ENCODE peak calls at places on chromosomes 5 and 9, in six cellular contexts. C is Right ventricle myocardium superior; Q is mucosa of gallbladder; Y is DMS153; V is adrenal gland; W is central memory CD4-positive, alpha-beta T cell. M is an unnamed sample.

GRCh38 chr5:124172389-124173003 is 573.9 kb downstream of the ZNF608 start:
- DNase-seq in C (no peak), Q (no peak), Y (no peak), V (no peak), W (no peak), M (no peak)

GRCh38 chr5:17314907-17315471 is 97.6 kb downstream of the BASP1 start:
- DNase-seq in C (no peak), Q (no peak), Y (peak), V (no peak), W (no peak), M (no peak)

GRCh38 chr5:59171131-59171530 is 588.3 kb downstream of the RAB3C start:
- DNase-seq in C (no peak), Q (no peak), Y (no peak), V (no peak), W (no peak), M (no peak)

GRCh38 chr9:136713555-136713949 is 1.2 kb downstream of the DIPK1B start:
- DNase-seq in C (no peak), Q (no peak), Y (no peak), V (no peak), W (no peak), M (no peak)

GRCh38 chr5:12467799-12468198 is 563.6 kb upstream of the CTNND2 start:
- DNase-seq in C (no peak), Q (no peak), Y (no peak), V (no peak), W (no peak), M (no peak)

GRCh38 chr9:17742065-17742464 is 163.2 kb downstream of the SH3GL2 start:
- DNase-seq in C (no peak), Q (no peak), Y (peak), V (no peak), W (no peak), M (no peak)

GRCh38 chr5:35598707-35599370 is 18.8 kb upstream of the SPEF2 start:
- DNase-seq in C (no peak), Q (no peak), Y (no peak), V (no peak), W (no peak), M (peak)

GRCh38 chr5:68426609-68427008 is 211.1 kb downstream of the PIK3R1 start:
- DNase-seq in C (no peak), Q (no peak), Y (no peak), V (no peak), W (no peak), M (no peak)

GRCh38 chr5:178209334-178210072 is 5.2 kb downstream of the HNRNPAB start:
- DNase-seq in C (no peak), Q (no peak), Y (no peak), V (no peak), W (no peak), M (no peak)

GRCh38 chr9:131020388-131020787 is 11.4 kb downstream of the LAMC3 start:
- DNase-seq in C (no peak), Q (no peak), Y (no peak), V (no peak), W (no peak), M (no peak)

GRCh38 chr9:93670208-93671029 is 94.0 kb downstream of the PHF2 start:
- DNase-seq in C (peak), Q (no peak), Y (no peak), V (peak), W (no peak), M (peak)

GRCh38 chr5:120938604-120939003 is 474.5 kb downstream of the PRR16 start:
- DNase-seq in C (no peak), Q (no peak), Y (no peak), V (no peak), W (no peak), M (no peak)

GRCh38 chr5:57382665-57383064 is 99.9 kb downstream of the ACTBL2 start:
- DNase-seq in C (no peak), Q (no peak), Y (no peak), V (no peak), W (no peak), M (no peak)

GRCh38 chr9:14301006-14301405 is 12.9 kb downstream of the NFIB start:
- DNase-seq in C (no peak), Q (no peak), Y (no peak), V (no peak), W (no peak), M (no peak)

GRCh38 chr5:67453526-67453925 is 256.9 kb upstream of the CD180 start:
- DNase-seq in C (no peak), Q (no peak), Y (no peak), V (no peak), W (no peak), M (no peak)

GRCh38 chr9:88739373-88739772 is 204.4 kb downstream of the NXNL2 start:
- DNase-seq in C (no peak), Q (no peak), Y (no peak), V (no peak), W (no peak), M (no peak)

GRCh38 chr9:15219511-15219910 is 87.5 kb downstream of the TTC39B start:
- DNase-seq in C (no peak), Q (no peak), Y (no peak), V (no peak), W (no peak), M (no peak)

GRCh38 chr5:67976812-67977455 is 238.6 kb upstream of the PIK3R1 start:
- DNase-seq in C (no peak), Q (no peak), Y (no peak), V (no peak), W (no peak), M (no peak)

GRCh38 chr9:16445141-16445920 is 425.1 kb downstream of the BNC2 start:
- DNase-seq in C (no peak), Q (no peak), Y (peak), V (no peak), W (no peak), M (no peak)

GRCh38 chr5:50725800-50726474 is 59.5 kb downstream of the PARP8 start:
- DNase-seq in C (no peak), Q (no peak), Y (no peak), V (no peak), W (no peak), M (no peak)

GRCh38 chr9:113238859-113239231 is 17.5 kb downstream of the SLC31A1 start:
- DNase-seq in C (no peak), Q (no peak), Y (no peak), V (no peak), W (no peak), M (no peak)

GRCh38 chr9:133461975-133462374 is 2.2 kb downstream of the CACFD1 start:
- DNase-seq in C (no peak), Q (no peak), Y (no peak), V (no peak), W (no peak), M (no peak)

GRCh38 chr5:36198281-36198680 is 43.4 kb downstream of the NADK2 start:
- DNase-seq in C (no peak), Q (no peak), Y (no peak), V (no peak), W (no peak), M (no peak)

GRCh38 chr5:172007795-172008465 is 1.5 kb upstream of the FBXW11 start:
- DNase-seq in C (no peak), Q (no peak), Y (no peak), V (no peak), W (no peak), M (no peak)

GRCh38 chr5:64100203-64100602 is 65.4 kb upstream of the RNF180 start:
- DNase-seq in C (no peak), Q (no peak), Y (no peak), V (no peak), W (no peak), M (no peak)

GRCh38 chr9:36897476-36897875 is 136.6 kb downstream of the PAX5 start:
- DNase-seq in C (no peak), Q (no peak), Y (no peak), V (no peak), W (no peak), M (no peak)

GRCh38 chr9:114077162-114077837 is 800 bp downstream of the AMBP start:
- DNase-seq in C (no peak), Q (no peak), Y (no peak), V (no peak), W (no peak), M (no peak)

GRCh38 chr5:88674262-88675158 is 208.5 kb downstream of the MEF2C start:
- DNase-seq in C (no peak), Q (no peak), Y (peak), V (peak), W (no peak), M (no peak)

GRCh38 chr9:136831720-136832104 is 10.6 kb upstream of the AJM1 start:
- DNase-seq in C (peak), Q (no peak), Y (no peak), V (no peak), W (no peak), M (no peak)

GRCh38 chr9:107481035-107481434 is 8.5 kb downstream of the KLF4 start:
- DNase-seq in C (no peak), Q (no peak), Y (peak), V (no peak), W (no peak), M (no peak)